ENCODE peak calls at places on chromosomes 13 and 19, in nine cellular contexts. One of them, this sample, is unnamed.

GRCh38 chr19:575527-576506 is 3.4 kb downstream of the BSG start:
- DNase-seq in fibroblast of pulmonary artery: peak; percentile 52
- DNase-seq in tibial nerve: no peak
- DNase-seq in brain microvascular endothelial cell: no peak
- DNase-seq in breast epithelium: no peak
- DNase-seq in CD8-positive, alpha-beta T cell: no peak
- DNase-seq in fibroblast of mammary gland: peak; percentile 46
- DNase-seq in lower lobe of right lung: no peak
- DNase-seq in endodermal cell: peak; percentile 55
- DNase-seq in this sample: no peak

GRCh38 chr19:10911579-10912363 is 16.7 kb downstream of the YIPF2 start:
- DNase-seq in fibroblast of pulmonary artery: no peak
- DNase-seq in tibial nerve: no peak
- DNase-seq in brain microvascular endothelial cell: no peak
- DNase-seq in breast epithelium: no peak
- DNase-seq in CD8-positive, alpha-beta T cell: no peak
- DNase-seq in fibroblast of mammary gland: no peak
- DNase-seq in lower lobe of right lung: no peak
- DNase-seq in endodermal cell: no peak
- DNase-seq in this sample: no peak

GRCh38 chr19:15977193-15977592 is 28.4 kb downstream of the OR10H4 start:
- DNase-seq in fibroblast of pulmonary artery: no peak
- DNase-seq in tibial nerve: no peak
- DNase-seq in brain microvascular endothelial cell: no peak
- DNase-seq in breast epithelium: no peak
- DNase-seq in CD8-positive, alpha-beta T cell: no peak
- DNase-seq in fibroblast of mammary gland: no peak
- DNase-seq in lower lobe of right lung: no peak
- DNase-seq in endodermal cell: no peak
- DNase-seq in this sample: no peak

GRCh38 chr13:40064723-40065122 is 409.3 kb downstream of the COG6 start:
- DNase-seq in fibroblast of pulmonary artery: peak; percentile 85
- DNase-seq in tibial nerve: no peak
- DNase-seq in brain microvascular endothelial cell: peak; percentile 84
- DNase-seq in breast epithelium: no peak
- DNase-seq in CD8-positive, alpha-beta T cell: no peak
- DNase-seq in fibroblast of mammary gland: peak; percentile 100
- DNase-seq in lower lobe of right lung: no peak
- DNase-seq in endodermal cell: no peak
- DNase-seq in this sample: no peak

GRCh38 chr19:5048727-5049553 is 80.0 kb downstream of the KDM4B start:
- DNase-seq in fibroblast of pulmonary artery: peak; percentile 70
- DNase-seq in tibial nerve: no peak
- DNase-seq in brain microvascular endothelial cell: peak; percentile 58
- DNase-seq in breast epithelium: no peak
- DNase-seq in CD8-positive, alpha-beta T cell: no peak
- DNase-seq in fibroblast of mammary gland: peak; percentile 64
- DNase-seq in lower lobe of right lung: no peak
- DNase-seq in endodermal cell: no peak
- DNase-seq in this sample: no peak

GRCh38 chr19:16828990-16829821 is at the start of gene SIN3B:
- DNase-seq in fibroblast of pulmonary artery: peak; percentile 89
- DNase-seq in tibial nerve: peak; percentile 71
- DNase-seq in brain microvascular endothelial cell: peak; percentile 71
- DNase-seq in breast epithelium: peak; percentile 80
- DNase-seq in CD8-positive, alpha-beta T cell: peak; percentile 86
- DNase-seq in fibroblast of mammary gland: peak; percentile 82
- DNase-seq in lower lobe of right lung: peak; percentile 86
- DNase-seq in endodermal cell: peak; percentile 96
- DNase-seq in this sample: peak; percentile 96

GRCh38 chr13:101115762-101116161 is 300.5 kb downstream of the NALCN start:
- DNase-seq in fibroblast of pulmonary artery: peak; percentile 3
- DNase-seq in tibial nerve: no peak
- DNase-seq in brain microvascular endothelial cell: no peak
- DNase-seq in breast epithelium: no peak
- DNase-seq in CD8-positive, alpha-beta T cell: no peak
- DNase-seq in fibroblast of mammary gland: peak; percentile 10
- DNase-seq in lower lobe of right lung: no peak
- DNase-seq in endodermal cell: no peak
- DNase-seq in this sample: no peak

GRCh38 chr13:90156390-90156789 is 1191.1 kb upstream of the MIR17HG start:
- DNase-seq in fibroblast of pulmonary artery: no peak
- DNase-seq in tibial nerve: no peak
- DNase-seq in brain microvascular endothelial cell: no peak
- DNase-seq in breast epithelium: no peak
- DNase-seq in CD8-positive, alpha-beta T cell: no peak
- DNase-seq in fibroblast of mammary gland: no peak
- DNase-seq in lower lobe of right lung: no peak
- DNase-seq in endodermal cell: no peak
- DNase-seq in this sample: no peak

GRCh38 chr13:86907116-86907515 is 764.1 kb upstream of the SLITRK5 start:
- DNase-seq in fibroblast of pulmonary artery: no peak
- DNase-seq in tibial nerve: no peak
- DNase-seq in brain microvascular endothelial cell: no peak
- DNase-seq in breast epithelium: no peak
- DNase-seq in CD8-positive, alpha-beta T cell: no peak
- DNase-seq in fibroblast of mammary gland: peak; percentile 3
- DNase-seq in lower lobe of right lung: no peak
- DNase-seq in endodermal cell: no peak
- DNase-seq in this sample: no peak

GRCh38 chr19:10289167-10289835 is 451 bp upstream of the ICAM5 start:
- DNase-seq in fibroblast of pulmonary artery: peak; percentile 47
- DNase-seq in tibial nerve: no peak
- DNase-seq in brain microvascular endothelial cell: no peak
- DNase-seq in breast epithelium: no peak
- DNase-seq in CD8-positive, alpha-beta T cell: peak; percentile 82
- DNase-seq in fibroblast of mammary gland: peak; percentile 32
- DNase-seq in lower lobe of right lung: peak; percentile 83
- DNase-seq in endodermal cell: peak; percentile 89
- DNase-seq in this sample: peak; percentile 61

GRCh38 chr13:75365724-75366173 is 116.2 kb downstream of the TBC1D4 start:
- DNase-seq in fibroblast of pulmonary artery: peak; percentile 74
- DNase-seq in tibial nerve: no peak
- DNase-seq in brain microvascular endothelial cell: peak; percentile 87
- DNase-seq in breast epithelium: no peak
- DNase-seq in CD8-positive, alpha-beta T cell: no peak
- DNase-seq in fibroblast of mammary gland: peak; percentile 83
- DNase-seq in lower lobe of right lung: no peak
- DNase-seq in endodermal cell: no peak
- DNase-seq in this sample: peak; percentile 52

GRCh38 chr13:57409121-57409520 is 222.4 kb upstream of the PCDH17 start:
- DNase-seq in fibroblast of pulmonary artery: no peak
- DNase-seq in tibial nerve: no peak
- DNase-seq in brain microvascular endothelial cell: no peak
- DNase-seq in breast epithelium: no peak
- DNase-seq in CD8-positive, alpha-beta T cell: no peak
- DNase-seq in fibroblast of mammary gland: no peak
- DNase-seq in lower lobe of right lung: no peak
- DNase-seq in endodermal cell: peak; percentile 51
- DNase-seq in this sample: no peak

GRCh38 chr13:101309014-101309619 is 107.2 kb downstream of the NALCN start:
- DNase-seq in fibroblast of pulmonary artery: peak; percentile 67
- DNase-seq in tibial nerve: no peak
- DNase-seq in brain microvascular endothelial cell: peak; percentile 77
- DNase-seq in breast epithelium: no peak
- DNase-seq in CD8-positive, alpha-beta T cell: no peak
- DNase-seq in fibroblast of mammary gland: peak; percentile 72
- DNase-seq in lower lobe of right lung: no peak
- DNase-seq in endodermal cell: no peak
- DNase-seq in this sample: no peak

GRCh38 chr19:34254552-34255432 is at the start of gene GARRE1:
- DNase-seq in fibroblast of pulmonary artery: peak; percentile 56
- DNase-seq in tibial nerve: no peak
- DNase-seq in brain microvascular endothelial cell: no peak
- DNase-seq in breast epithelium: no peak
- DNase-seq in CD8-positive, alpha-beta T cell: peak; percentile 85
- DNase-seq in fibroblast of mammary gland: no peak
- DNase-seq in lower lobe of right lung: peak; percentile 59
- DNase-seq in endodermal cell: peak; percentile 77
- DNase-seq in this sample: peak; percentile 72

GRCh38 chr13:56561327-56561726 is 579.4 kb upstream of the PRR20A start:
- DNase-seq in fibroblast of pulmonary artery: peak; percentile 35
- DNase-seq in tibial nerve: no peak
- DNase-seq in brain microvascular endothelial cell: no peak
- DNase-seq in breast epithelium: no peak
- DNase-seq in CD8-positive, alpha-beta T cell: no peak
- DNase-seq in fibroblast of mammary gland: no peak
- DNase-seq in lower lobe of right lung: no peak
- DNase-seq in endodermal cell: no peak
- DNase-seq in this sample: no peak

GRCh38 chr19:50349277-50350057 is 16.0 kb downstream of the NAPSA start:
- DNase-seq in fibroblast of pulmonary artery: no peak
- DNase-seq in tibial nerve: no peak
- DNase-seq in brain microvascular endothelial cell: no peak
- DNase-seq in breast epithelium: no peak
- DNase-seq in CD8-positive, alpha-beta T cell: no peak
- DNase-seq in fibroblast of mammary gland: no peak
- DNase-seq in lower lobe of right lung: peak; percentile 18
- DNase-seq in endodermal cell: no peak
- DNase-seq in this sample: no peak

DNA sequence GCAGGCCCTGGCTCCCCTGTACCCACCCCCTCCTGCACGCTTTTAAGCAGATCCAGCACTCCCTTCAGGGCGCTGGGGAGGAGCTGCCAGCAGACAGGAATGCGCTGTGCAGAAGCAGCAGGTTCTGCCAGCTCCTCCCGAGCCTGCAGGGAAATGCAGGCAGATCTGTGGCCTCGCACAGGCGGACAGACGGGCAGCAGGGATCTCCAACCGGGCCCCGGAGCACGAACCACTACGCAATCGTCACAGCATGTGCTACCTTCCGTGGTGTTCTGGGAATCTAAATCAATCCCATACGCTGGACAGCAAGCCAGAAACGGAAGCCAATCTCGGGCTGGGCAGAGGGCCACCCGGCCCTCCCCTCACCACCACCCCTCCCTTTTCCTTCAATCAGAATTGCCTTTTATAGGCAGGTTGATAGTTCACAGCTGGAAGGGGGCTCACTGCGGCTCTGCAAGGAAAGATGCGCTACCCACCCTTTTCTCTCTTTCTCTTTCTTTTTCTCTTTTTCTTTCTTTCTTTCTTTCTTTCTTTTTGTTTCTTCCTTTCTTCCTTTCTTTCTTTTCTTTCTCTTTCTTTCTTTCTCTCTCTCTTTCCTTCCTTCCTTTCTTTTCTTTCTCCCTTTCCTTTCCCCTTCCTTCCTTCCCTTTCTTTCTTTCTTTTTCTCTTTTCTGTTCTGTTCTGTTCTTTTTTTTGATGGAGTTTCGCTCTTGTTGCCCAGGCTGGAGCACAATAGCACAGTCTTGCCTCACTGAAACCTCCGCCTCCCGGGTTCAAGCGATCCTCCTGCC is 99.9 kb downstream of the GNG7 start:
- DNase-seq in fibroblast of pulmonary artery: peak; percentile 94
- DNase-seq in tibial nerve: peak; percentile 76
- DNase-seq in brain microvascular endothelial cell: peak; percentile 73
- DNase-seq in breast epithelium: peak; percentile 94
- DNase-seq in CD8-positive, alpha-beta T cell: no peak
- DNase-seq in fibroblast of mammary gland: peak; percentile 96
- DNase-seq in lower lobe of right lung: peak; percentile 75
- DNase-seq in endodermal cell: peak; percentile 92
- DNase-seq in this sample: no peak
- TF ChIP-seq CTCF in fibroblast of pulmonary artery: no peak
- TF ChIP-seq CTCF in tibial nerve: no peak
- TF ChIP-seq CTCF in brain microvascular endothelial cell: no peak
- TF ChIP-seq CTCF in breast epithelium: peak; percentile 26
- TF ChIP-seq CTCF in CD8-positive, alpha-beta T cell: no peak
- TF ChIP-seq CTCF in fibroblast of mammary gland: no peak
- TF ChIP-seq CTCF in lower lobe of right lung: peak; percentile 6
- TF ChIP-seq CTCF in endodermal cell: no peak
- TF ChIP-seq CTCF in this sample: no peak

DNA sequence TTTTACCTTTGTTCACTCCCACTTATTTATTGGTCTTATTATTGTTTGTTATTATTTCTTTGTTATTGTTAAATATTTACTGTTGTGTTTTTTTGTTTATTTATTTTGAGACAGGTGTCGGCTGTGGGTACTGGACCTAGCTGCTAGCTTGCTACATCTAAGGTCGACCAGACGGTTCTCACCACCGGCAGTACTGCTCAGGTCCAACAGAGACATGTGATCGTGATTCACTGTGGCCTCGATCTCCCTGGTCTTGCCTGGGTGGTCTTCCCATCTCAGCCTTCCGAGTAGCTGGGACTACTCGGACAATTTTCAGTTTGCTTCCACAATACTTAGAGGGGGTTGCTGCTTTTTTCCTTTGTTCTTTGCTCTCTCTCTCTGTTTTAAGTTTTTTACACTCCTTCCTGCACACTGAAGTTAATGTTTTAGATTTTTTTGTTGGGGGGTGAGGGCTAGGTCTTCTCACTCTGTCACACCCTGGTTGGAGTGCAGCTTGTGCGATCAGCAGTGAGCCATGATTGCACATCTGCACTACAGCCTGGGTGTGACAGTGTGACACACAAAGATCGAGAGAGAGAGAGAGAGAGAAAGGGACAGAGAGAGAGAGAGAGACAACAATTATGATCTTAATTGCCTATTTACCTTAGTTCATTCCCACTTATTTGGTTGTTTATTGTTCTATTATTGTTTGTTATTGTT is 1432.4 kb downstream of the UQCRFS1 start:
- DNase-seq in fibroblast of pulmonary artery: no peak
- DNase-seq in tibial nerve: no peak
- DNase-seq in brain microvascular endothelial cell: no peak
- DNase-seq in breast epithelium: no peak
- DNase-seq in CD8-positive, alpha-beta T cell: no peak
- DNase-seq in fibroblast of mammary gland: no peak
- DNase-seq in lower lobe of right lung: no peak
- DNase-seq in endodermal cell: peak; percentile 16
- DNase-seq in this sample: no peak
- TF ChIP-seq CTCF in fibroblast of pulmonary artery: no peak
- TF ChIP-seq CTCF in tibial nerve: no peak
- TF ChIP-seq CTCF in brain microvascular endothelial cell: no peak
- TF ChIP-seq CTCF in breast epithelium: no peak
- TF ChIP-seq CTCF in CD8-positive, alpha-beta T cell: no peak
- TF ChIP-seq CTCF in fibroblast of mammary gland: no peak
- TF ChIP-seq CTCF in lower lobe of right lung: no peak
- TF ChIP-seq CTCF in endodermal cell: no peak
- TF ChIP-seq CTCF in this sample: no peak

GRCh38 chr19:47280183-47280797 is 5.6 kb downstream of the INAFM1 start:
- DNase-seq in fibroblast of pulmonary artery: peak; percentile 25
- DNase-seq in tibial nerve: no peak
- DNase-seq in brain microvascular endothelial cell: no peak
- DNase-seq in breast epithelium: no peak
- DNase-seq in CD8-positive, alpha-beta T cell: peak; percentile 57
- DNase-seq in fibroblast of mammary gland: peak; percentile 35
- DNase-seq in lower lobe of right lung: peak; percentile 56
- DNase-seq in endodermal cell: peak; percentile 93
- DNase-seq in this sample: peak; percentile 40
- TF ChIP-seq CTCF in fibroblast of pulmonary artery: peak; percentile 57
- TF ChIP-seq CTCF in tibial nerve: no peak
- TF ChIP-seq CTCF in brain microvascular endothelial cell: peak; percentile 71
- TF ChIP-seq CTCF in breast epithelium: no peak
- TF ChIP-seq CTCF in CD8-positive, alpha-beta T cell: peak; percentile 23
- TF ChIP-seq CTCF in fibroblast of mammary gland: peak; percentile 54
- TF ChIP-seq CTCF in lower lobe of right lung: peak; percentile 39
- TF ChIP-seq CTCF in endodermal cell: peak; percentile 77
- TF ChIP-seq CTCF in this sample: peak; percentile 32

DNA sequence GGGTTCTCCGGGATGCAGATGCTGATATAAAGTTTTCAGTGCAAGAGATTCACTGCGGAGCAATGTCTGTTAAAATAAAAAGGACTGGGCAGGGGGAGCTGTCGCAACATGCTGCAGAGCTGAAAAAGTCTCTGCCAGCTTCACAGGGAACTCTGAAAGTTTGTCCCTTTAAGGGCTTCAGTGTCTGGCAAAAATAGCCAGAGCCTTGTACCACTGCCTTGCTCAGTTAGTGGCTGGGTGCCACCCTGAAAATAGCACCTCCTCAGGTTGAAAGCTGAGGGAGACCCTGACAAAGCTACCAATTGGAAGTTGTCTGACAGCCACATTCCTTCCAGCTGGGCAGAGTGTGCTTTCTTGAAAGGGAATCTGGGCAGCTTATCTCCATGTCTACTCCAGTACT is 3.0 kb upstream of the NDFIP2 start:
- DNase-seq in fibroblast of pulmonary artery: no peak
- DNase-seq in tibial nerve: no peak
- DNase-seq in brain microvascular endothelial cell: no peak
- DNase-seq in breast epithelium: no peak
- DNase-seq in CD8-positive, alpha-beta T cell: no peak
- DNase-seq in fibroblast of mammary gland: no peak
- DNase-seq in lower lobe of right lung: no peak
- DNase-seq in endodermal cell: peak; percentile 72
- DNase-seq in this sample: no peak
- TF ChIP-seq CTCF in fibroblast of pulmonary artery: no peak
- TF ChIP-seq CTCF in tibial nerve: no peak
- TF ChIP-seq CTCF in brain microvascular endothelial cell: no peak
- TF ChIP-seq CTCF in breast epithelium: no peak
- TF ChIP-seq CTCF in CD8-positive, alpha-beta T cell: no peak
- TF ChIP-seq CTCF in fibroblast of mammary gland: no peak
- TF ChIP-seq CTCF in lower lobe of right lung: no peak
- TF ChIP-seq CTCF in endodermal cell: peak; percentile 45
- TF ChIP-seq CTCF in this sample: no peak